ENCODE peak calls at places on chromosomes 16 and 17, in nine cellular contexts. One of them, this sample, is unnamed.

GRCh38 chr16:3274490-3274889 is 8.8 kb upstream of the ZNF263 start:
- DNase-seq in pancreas: no peak
- DNase-seq in ascending aorta: no peak
- DNase-seq in body of pancreas: no peak
- DNase-seq in neural progenitor cell: peak; percentile 7
- DNase-seq in BE2C: peak; percentile 57
- DNase-seq in thoracic aorta: no peak
- DNase-seq in right lobe of liver: no peak
- DNase-seq in CD8-positive, alpha-beta memory T cell: no peak
- DNase-seq in this sample: no peak

GRCh38 chr16:66474750-66475199 is 47.7 kb downstream of the BEAN1 start:
- DNase-seq in thoracic aorta: no peak
- DNase-seq in ascending aorta: no peak
- DNase-seq in body of pancreas: no peak
- DNase-seq in neural progenitor cell: no peak
- DNase-seq in BE2C: no peak
- DNase-seq in pancreas: no peak
- DNase-seq in CD8-positive, alpha-beta memory T cell: peak; percentile 76
- DNase-seq in right lobe of liver: no peak
- DNase-seq in this sample: no peak

GRCh38 chr16:10683160-10683559 is 11.6 kb downstream of the TEKT5 start:
- DNase-seq in CD8-positive, alpha-beta memory T cell: no peak
- DNase-seq in right lobe of liver: no peak
- DNase-seq in BE2C: no peak
- DNase-seq in ascending aorta: no peak
- DNase-seq in thoracic aorta: no peak
- DNase-seq in pancreas: no peak
- DNase-seq in neural progenitor cell: peak; percentile 59
- DNase-seq in body of pancreas: no peak
- DNase-seq in this sample: no peak

GRCh38 chr16:86494039-86494564 is 16.2 kb upstream of the FOXF1 start:
- DNase-seq in BE2C: no peak
- DNase-seq in body of pancreas: no peak
- DNase-seq in ascending aorta: no peak
- DNase-seq in right lobe of liver: no peak
- DNase-seq in neural progenitor cell: peak; percentile 60
- DNase-seq in thoracic aorta: no peak
- DNase-seq in CD8-positive, alpha-beta memory T cell: no peak
- DNase-seq in pancreas: no peak
- DNase-seq in this sample: no peak

GRCh38 chr17:32355649-32356377 is 5.9 kb downstream of the ZNF207 start:
- DNase-seq in pancreas: no peak
- DNase-seq in BE2C: no peak
- DNase-seq in ascending aorta: no peak
- DNase-seq in right lobe of liver: no peak
- DNase-seq in body of pancreas: no peak
- DNase-seq in CD8-positive, alpha-beta memory T cell: no peak
- DNase-seq in neural progenitor cell: no peak
- DNase-seq in thoracic aorta: no peak
- DNase-seq in this sample: no peak

GRCh38 chr17:13626703-13627102 is 25.0 kb upstream of the HS3ST3A1 start:
- DNase-seq in CD8-positive, alpha-beta memory T cell: no peak
- DNase-seq in neural progenitor cell: no peak
- DNase-seq in body of pancreas: no peak
- DNase-seq in ascending aorta: no peak
- DNase-seq in right lobe of liver: no peak
- DNase-seq in BE2C: no peak
- DNase-seq in pancreas: no peak
- DNase-seq in thoracic aorta: no peak
- DNase-seq in this sample: no peak

GRCh38 chr16:19588661-19589060 is 33.2 kb downstream of the VPS35L start:
- DNase-seq in neural progenitor cell: no peak
- DNase-seq in CD8-positive, alpha-beta memory T cell: no peak
- DNase-seq in BE2C: no peak
- DNase-seq in right lobe of liver: no peak
- DNase-seq in ascending aorta: no peak
- DNase-seq in body of pancreas: no peak
- DNase-seq in pancreas: no peak
- DNase-seq in thoracic aorta: no peak
- DNase-seq in this sample: no peak

GRCh38 chr16:67678354-67679023 is 11.9 kb downstream of the C16orf86 start:
- DNase-seq in pancreas: no peak
- DNase-seq in thoracic aorta: no peak
- DNase-seq in CD8-positive, alpha-beta memory T cell: no peak
- DNase-seq in ascending aorta: no peak
- DNase-seq in neural progenitor cell: no peak
- DNase-seq in right lobe of liver: no peak
- DNase-seq in BE2C: no peak
- DNase-seq in body of pancreas: no peak
- DNase-seq in this sample: no peak

GRCh38 chr16:5064915-5065314 is 841 bp downstream of the C16orf89 start:
- DNase-seq in neural progenitor cell: no peak
- DNase-seq in pancreas: no peak
- DNase-seq in CD8-positive, alpha-beta memory T cell: no peak
- DNase-seq in ascending aorta: no peak
- DNase-seq in right lobe of liver: no peak
- DNase-seq in body of pancreas: peak; percentile 46
- DNase-seq in BE2C: no peak
- DNase-seq in thoracic aorta: no peak
- DNase-seq in this sample: no peak

GRCh38 chr17:32541640-32542039 is 54.8 kb downstream of the CDK5R1 start:
- DNase-seq in CD8-positive, alpha-beta memory T cell: no peak
- DNase-seq in neural progenitor cell: no peak
- DNase-seq in BE2C: no peak
- DNase-seq in right lobe of liver: no peak
- DNase-seq in pancreas: no peak
- DNase-seq in body of pancreas: no peak
- DNase-seq in thoracic aorta: no peak
- DNase-seq in ascending aorta: no peak
- DNase-seq in this sample: no peak

DNA sequence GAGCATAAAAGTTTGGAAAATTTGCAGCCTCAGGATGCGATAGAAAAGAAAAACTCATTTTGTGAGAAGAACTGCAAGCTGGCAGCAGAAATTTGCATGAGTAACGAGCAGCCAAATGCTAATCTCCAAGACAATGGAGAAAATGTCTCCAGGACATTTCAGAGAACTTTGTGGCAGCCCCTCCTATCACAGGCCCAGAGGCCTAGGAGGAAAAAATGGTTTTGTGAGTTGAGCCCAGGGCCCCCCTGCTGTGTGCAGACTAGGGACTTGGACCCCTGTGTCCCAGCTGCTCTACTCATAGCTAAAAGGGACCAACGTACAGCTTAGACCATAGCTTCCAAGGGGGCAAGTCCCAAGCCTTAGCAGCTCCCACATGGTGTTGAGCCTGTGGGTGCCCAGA is 34.3 kb downstream of the APPBP2 start:
- DNase-seq in right lobe of liver: no peak
- DNase-seq in pancreas: no peak
- DNase-seq in body of pancreas: no peak
- DNase-seq in BE2C: no peak
- DNase-seq in ascending aorta: no peak
- DNase-seq in thoracic aorta: no peak
- DNase-seq in neural progenitor cell: no peak
- DNase-seq in CD8-positive, alpha-beta memory T cell: no peak
- DNase-seq in this sample: no peak
- H3K9me3 ChIP-seq in right lobe of liver: no peaks in the 10 kb centered on the region
- H3K9me3 ChIP-seq in pancreas: no peaks in the 10 kb centered on the region
- H3K9me3 ChIP-seq in body of pancreas: no peaks in the 10 kb centered on the region
- H3K9me3 ChIP-seq in BE2C: no peaks in the 10 kb centered on the region
- H3K9me3 ChIP-seq in ascending aorta: no peaks in the 10 kb centered on the region
- H3K9me3 ChIP-seq in thoracic aorta: no peaks in the 10 kb centered on the region
- H3K9me3 ChIP-seq in neural progenitor cell: peaks cover 34% of the 10 kb centered on the region
- H3K9me3 ChIP-seq in CD8-positive, alpha-beta memory T cell: no peaks in the 10 kb centered on the region
- H3K9me3 ChIP-seq in this sample: peaks cover 2% of the 10 kb centered on the region

GRCh38 chr16:35724551-35724950 is 2265.1 kb downstream of the TP53TG3F start:
- DNase-seq in BE2C: no peak
- DNase-seq in neural progenitor cell: no peak
- DNase-seq in pancreas: no peak
- DNase-seq in right lobe of liver: no peak
- DNase-seq in CD8-positive, alpha-beta memory T cell: no peak
- DNase-seq in body of pancreas: no peak
- DNase-seq in thoracic aorta: no peak
- DNase-seq in ascending aorta: no peak
- DNase-seq in this sample: no peak
- H3K9me3 ChIP-seq in BE2C: no peaks in the 10 kb centered on the region
- H3K9me3 ChIP-seq in neural progenitor cell: no peaks in the 10 kb centered on the region
- H3K9me3 ChIP-seq in pancreas: no peaks in the 10 kb centered on the region
- H3K9me3 ChIP-seq in right lobe of liver: no peaks in the 10 kb centered on the region
- H3K9me3 ChIP-seq in CD8-positive, alpha-beta memory T cell: peaks cover 9% of the 10 kb centered on the region
- H3K9me3 ChIP-seq in body of pancreas: no peaks in the 10 kb centered on the region
- H3K9me3 ChIP-seq in thoracic aorta: peaks cover 4% of the 10 kb centered on the region
- H3K9me3 ChIP-seq in ascending aorta: no peaks in the 10 kb centered on the region
- H3K9me3 ChIP-seq in this sample: peaks cover 5% of the 10 kb centered on the region

GRCh38 chr16:75169899-75170405 is 21.6 kb downstream of the ZFP1 start:
- DNase-seq in pancreas: no peak
- DNase-seq in neural progenitor cell: no peak
- DNase-seq in BE2C: no peak
- DNase-seq in CD8-positive, alpha-beta memory T cell: no peak
- DNase-seq in thoracic aorta: no peak
- DNase-seq in body of pancreas: no peak
- DNase-seq in ascending aorta: no peak
- DNase-seq in right lobe of liver: no peak
- DNase-seq in this sample: no peak
- H3K9me3 ChIP-seq in pancreas: no peaks in the 10 kb centered on the region
- H3K9me3 ChIP-seq in neural progenitor cell: peaks cover 33% of the 10 kb centered on the region
- H3K9me3 ChIP-seq in BE2C: peaks cover 10% of the 10 kb centered on the region
- H3K9me3 ChIP-seq in CD8-positive, alpha-beta memory T cell: peaks cover 57% of the 10 kb centered on the region
- H3K9me3 ChIP-seq in thoracic aorta: peaks cover 55% of the 10 kb centered on the region
- H3K9me3 ChIP-seq in body of pancreas: no peaks in the 10 kb centered on the region
- H3K9me3 ChIP-seq in ascending aorta: peaks cover 28% of the 10 kb centered on the region
- H3K9me3 ChIP-seq in right lobe of liver: peaks cover 61% of the 10 kb centered on the region
- H3K9me3 ChIP-seq in this sample: peaks cover 22% of the 10 kb centered on the region

DNA sequence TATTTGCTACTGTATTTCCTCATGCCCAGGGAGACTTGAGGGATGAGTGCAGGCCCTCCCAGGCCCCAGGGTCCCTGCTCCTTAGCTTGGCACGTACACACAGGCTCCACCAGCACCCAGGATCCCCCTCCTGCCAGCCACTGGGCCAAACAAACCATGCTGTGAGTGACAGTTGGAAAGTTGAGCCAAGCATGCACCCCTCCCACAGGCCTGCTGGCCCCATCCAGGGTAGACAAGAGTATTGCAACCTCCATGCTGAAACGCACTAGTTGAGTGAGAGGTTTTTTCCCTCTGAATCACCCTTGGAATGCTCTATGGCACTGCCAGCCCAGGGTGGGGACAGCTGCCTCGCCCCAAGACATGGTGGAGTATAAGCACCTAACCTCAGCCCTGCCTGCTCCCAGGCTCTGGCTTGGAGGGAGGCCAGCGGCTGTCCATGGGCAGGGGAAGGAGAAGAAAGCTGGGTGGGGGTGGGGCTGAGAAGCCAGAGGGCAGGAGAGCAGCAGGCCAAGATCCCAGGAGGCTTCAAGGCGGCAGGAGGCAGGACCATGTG is 49.6 kb downstream of the PITPNM3 start:
- DNase-seq in pancreas: peak; percentile 45
- DNase-seq in BE2C: no peak
- DNase-seq in ascending aorta: no peak
- DNase-seq in CD8-positive, alpha-beta memory T cell: no peak
- DNase-seq in right lobe of liver: no peak
- DNase-seq in neural progenitor cell: no peak
- DNase-seq in thoracic aorta: no peak
- DNase-seq in body of pancreas: no peak
- DNase-seq in this sample: no peak
- H3K9me3 ChIP-seq in pancreas: no peaks in the 10 kb centered on the region
- H3K9me3 ChIP-seq in BE2C: no peaks in the 10 kb centered on the region
- H3K9me3 ChIP-seq in ascending aorta: no peaks in the 10 kb centered on the region
- H3K9me3 ChIP-seq in CD8-positive, alpha-beta memory T cell: no peaks in the 10 kb centered on the region
- H3K9me3 ChIP-seq in right lobe of liver: no peaks in the 10 kb centered on the region
- H3K9me3 ChIP-seq in neural progenitor cell: no peaks in the 10 kb centered on the region
- H3K9me3 ChIP-seq in thoracic aorta: no peaks in the 10 kb centered on the region
- H3K9me3 ChIP-seq in body of pancreas: no peaks in the 10 kb centered on the region
- H3K9me3 ChIP-seq in this sample: no peaks in the 10 kb centered on the region

GRCh38 chr17:69735285-69735684 is 320.8 kb downstream of the MAP2K6 start:
- DNase-seq in pancreas: no peak
- DNase-seq in ascending aorta: no peak
- DNase-seq in thoracic aorta: no peak
- DNase-seq in BE2C: no peak
- DNase-seq in body of pancreas: no peak
- DNase-seq in CD8-positive, alpha-beta memory T cell: no peak
- DNase-seq in right lobe of liver: no peak
- DNase-seq in neural progenitor cell: no peak
- DNase-seq in this sample: no peak
- H3K9me3 ChIP-seq in pancreas: no peaks in the 10 kb centered on the region
- H3K9me3 ChIP-seq in ascending aorta: no peaks in the 10 kb centered on the region
- H3K9me3 ChIP-seq in thoracic aorta: no peaks in the 10 kb centered on the region
- H3K9me3 ChIP-seq in BE2C: no peaks in the 10 kb centered on the region
- H3K9me3 ChIP-seq in body of pancreas: no peaks in the 10 kb centered on the region
- H3K9me3 ChIP-seq in CD8-positive, alpha-beta memory T cell: no peaks in the 10 kb centered on the region
- H3K9me3 ChIP-seq in right lobe of liver: no peaks in the 10 kb centered on the region
- H3K9me3 ChIP-seq in neural progenitor cell: no peaks in the 10 kb centered on the region
- H3K9me3 ChIP-seq in this sample: no peaks in the 10 kb centered on the region

DNA sequence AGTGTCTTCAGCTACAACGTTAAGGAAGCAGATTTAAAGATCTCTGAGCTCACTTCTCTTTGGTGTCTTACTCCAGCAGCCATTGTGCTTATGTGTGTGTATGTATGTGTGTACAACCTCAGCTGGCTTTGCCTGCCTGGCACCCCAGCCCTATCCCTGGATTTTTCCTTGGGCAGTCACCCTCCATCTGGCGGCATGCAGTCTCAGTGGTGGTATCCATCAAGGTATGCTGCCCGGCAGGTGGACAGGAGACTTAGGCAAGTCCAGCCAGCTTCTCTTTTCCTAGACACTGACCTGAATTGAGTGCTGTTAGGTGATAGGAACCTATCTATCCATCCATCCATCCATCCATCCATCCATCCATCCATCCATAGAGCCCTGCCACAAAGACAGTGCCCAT is 280.8 kb upstream of the CCL2 start:
- DNase-seq in ascending aorta: no peak
- DNase-seq in CD8-positive, alpha-beta memory T cell: no peak
- DNase-seq in thoracic aorta: no peak
- DNase-seq in pancreas: no peak
- DNase-seq in body of pancreas: no peak
- DNase-seq in right lobe of liver: no peak
- DNase-seq in neural progenitor cell: no peak
- DNase-seq in BE2C: no peak
- DNase-seq in this sample: no peak
- H3K9me3 ChIP-seq in ascending aorta: no peaks in the 10 kb centered on the region
- H3K9me3 ChIP-seq in CD8-positive, alpha-beta memory T cell: no peaks in the 10 kb centered on the region
- H3K9me3 ChIP-seq in thoracic aorta: no peaks in the 10 kb centered on the region
- H3K9me3 ChIP-seq in pancreas: no peaks in the 10 kb centered on the region
- H3K9me3 ChIP-seq in body of pancreas: no peaks in the 10 kb centered on the region
- H3K9me3 ChIP-seq in right lobe of liver: no peaks in the 10 kb centered on the region
- H3K9me3 ChIP-seq in neural progenitor cell: no peaks in the 10 kb centered on the region
- H3K9me3 ChIP-seq in BE2C: no peaks in the 10 kb centered on the region
- H3K9me3 ChIP-seq in this sample: no peaks in the 10 kb centered on the region

DNA sequence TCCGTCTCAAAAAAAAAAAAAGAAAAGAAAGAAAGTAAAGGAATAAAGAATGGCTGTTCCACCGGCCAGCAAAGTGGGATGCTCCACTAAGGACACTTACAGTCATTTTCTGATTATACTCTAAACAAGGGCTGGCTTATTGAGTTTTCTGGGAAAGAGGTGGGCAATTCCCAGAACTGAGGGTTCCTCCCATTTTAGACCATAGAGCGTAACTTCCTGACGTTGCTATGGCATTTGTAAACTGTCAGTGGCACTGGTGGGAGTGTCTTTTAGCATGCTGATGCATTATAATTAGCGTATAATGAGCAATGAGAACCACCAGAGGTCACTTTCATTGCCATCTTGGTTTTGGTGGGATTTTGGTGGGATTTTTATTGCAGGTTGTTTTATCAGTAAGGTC is 58.0 kb downstream of the PIGL start:
- DNase-seq in body of pancreas: no peak
- DNase-seq in thoracic aorta: no peak
- DNase-seq in neural progenitor cell: no peak
- DNase-seq in BE2C: no peak
- DNase-seq in ascending aorta: no peak
- DNase-seq in right lobe of liver: no peak
- DNase-seq in CD8-positive, alpha-beta memory T cell: no peak
- DNase-seq in pancreas: no peak
- DNase-seq in this sample: no peak
- H3K9me3 ChIP-seq in body of pancreas: no peaks in the 10 kb centered on the region
- H3K9me3 ChIP-seq in thoracic aorta: no peaks in the 10 kb centered on the region
- H3K9me3 ChIP-seq in neural progenitor cell: peaks cover 8% of the 10 kb centered on the region
- H3K9me3 ChIP-seq in BE2C: no peaks in the 10 kb centered on the region
- H3K9me3 ChIP-seq in ascending aorta: no peaks in the 10 kb centered on the region
- H3K9me3 ChIP-seq in right lobe of liver: no peaks in the 10 kb centered on the region
- H3K9me3 ChIP-seq in CD8-positive, alpha-beta memory T cell: no peaks in the 10 kb centered on the region
- H3K9me3 ChIP-seq in pancreas: no peaks in the 10 kb centered on the region
- H3K9me3 ChIP-seq in this sample: no peaks in the 10 kb centered on the region